ENCODE peak calls at places on chromosomes 12 and 14, in seven cellular contexts. One of them, this sample, is unnamed.

GRCh38 chr12:50411051-50411660 is 10.5 kb downstream of the LARP4 start:
- DNase-seq in astrocyte of the cerebellum: no peak
- DNase-seq in A549: no peak
- DNase-seq in lower lobe of right lung: peak; percentile 80
- DNase-seq in body of pancreas: no peak
- DNase-seq in fibroblast of pulmonary artery: peak; percentile 50
- DNase-seq in suprapubic skin: no peak
- DNase-seq in this sample: no peak

GRCh38 chr12:113241191-113242017 is 20.1 kb downstream of the TPCN1 start:
- DNase-seq in A549: no peak
- DNase-seq in fibroblast of pulmonary artery: peak; percentile 75
- DNase-seq in suprapubic skin: peak; percentile 62
- DNase-seq in astrocyte of the cerebellum: no peak
- DNase-seq in lower lobe of right lung: no peak
- DNase-seq in body of pancreas: peak; percentile 71
- DNase-seq in this sample: no peak

GRCh38 chr14:21505009-21505553 is 6.1 kb downstream of the METTL3 start:
- DNase-seq in astrocyte of the cerebellum: no peak
- DNase-seq in lower lobe of right lung: no peak
- DNase-seq in A549: no peak
- DNase-seq in body of pancreas: no peak
- DNase-seq in fibroblast of pulmonary artery: no peak
- DNase-seq in suprapubic skin: no peak
- DNase-seq in this sample: no peak

GRCh38 chr12:54368016-54368708 is 3.9 kb upstream of the GPR84 start:
- DNase-seq in body of pancreas: no peak
- DNase-seq in fibroblast of pulmonary artery: no peak
- DNase-seq in astrocyte of the cerebellum: no peak
- DNase-seq in suprapubic skin: no peak
- DNase-seq in A549: no peak
- DNase-seq in lower lobe of right lung: no peak
- DNase-seq in this sample: no peak

GRCh38 chr12:50234347-50234746 is 49.0 kb downstream of the LIMA1 start:
- DNase-seq in fibroblast of pulmonary artery: no peak
- DNase-seq in body of pancreas: no peak
- DNase-seq in A549: no peak
- DNase-seq in astrocyte of the cerebellum: no peak
- DNase-seq in suprapubic skin: no peak
- DNase-seq in lower lobe of right lung: no peak
- DNase-seq in this sample: no peak

GRCh38 chr12:32568241-32568640 is 110.9 kb upstream of the DNM1L start:
- DNase-seq in fibroblast of pulmonary artery: peak; percentile 88
- DNase-seq in suprapubic skin: no peak
- DNase-seq in lower lobe of right lung: no peak
- DNase-seq in astrocyte of the cerebellum: peak; percentile 76
- DNase-seq in A549: peak; percentile 15
- DNase-seq in body of pancreas: no peak
- DNase-seq in this sample: no peak

GRCh38 chr14:36014236-36014635 is 162.3 kb downstream of the PTCSC3 start:
- DNase-seq in body of pancreas: no peak
- DNase-seq in lower lobe of right lung: no peak
- DNase-seq in astrocyte of the cerebellum: no peak
- DNase-seq in fibroblast of pulmonary artery: no peak
- DNase-seq in suprapubic skin: no peak
- DNase-seq in A549: no peak
- DNase-seq in this sample: no peak

GRCh38 chr12:22014783-22015144 is 31.3 kb upstream of the CMAS start:
- DNase-seq in astrocyte of the cerebellum: no peak
- DNase-seq in suprapubic skin: no peak
- DNase-seq in A549: no peak
- DNase-seq in body of pancreas: no peak
- DNase-seq in lower lobe of right lung: no peak
- DNase-seq in fibroblast of pulmonary artery: peak; percentile 12
- DNase-seq in this sample: no peak

GRCh38 chr14:22547948-22548750 is 40.9 kb downstream of the DAD1 start:
- DNase-seq in fibroblast of pulmonary artery: no peak
- DNase-seq in astrocyte of the cerebellum: no peak
- DNase-seq in body of pancreas: no peak
- DNase-seq in lower lobe of right lung: no peak
- DNase-seq in suprapubic skin: no peak
- DNase-seq in A549: no peak
- DNase-seq in this sample: no peak

GRCh38 chr12:98532687-98533304 is 17.4 kb downstream of the TMPO start:
- DNase-seq in lower lobe of right lung: no peak
- DNase-seq in body of pancreas: no peak
- DNase-seq in fibroblast of pulmonary artery: peak; percentile 77
- DNase-seq in suprapubic skin: no peak
- DNase-seq in A549: peak; percentile 49
- DNase-seq in astrocyte of the cerebellum: peak; percentile 13
- DNase-seq in this sample: peak; percentile 63

GRCh38 chr12:122834921-122835692 is at the start of gene HIP1R:
- DNase-seq in A549: peak; percentile 50
- DNase-seq in lower lobe of right lung: peak; percentile 65
- DNase-seq in fibroblast of pulmonary artery: peak; percentile 12
- DNase-seq in suprapubic skin: peak; percentile 69
- DNase-seq in astrocyte of the cerebellum: no peak
- DNase-seq in body of pancreas: peak; percentile 51
- DNase-seq in this sample: peak; percentile 69

GRCh38 chr12:1680804-1681492 is 9.9 kb upstream of the ADIPOR2 start:
- DNase-seq in body of pancreas: no peak
- DNase-seq in lower lobe of right lung: no peak
- DNase-seq in fibroblast of pulmonary artery: peak; percentile 51
- DNase-seq in astrocyte of the cerebellum: no peak
- DNase-seq in A549: no peak
- DNase-seq in suprapubic skin: no peak
- DNase-seq in this sample: no peak

GRCh38 chr12:40446385-40446784 is 221.6 kb downstream of the LRRK2 start:
- DNase-seq in A549: peak; percentile 32
- DNase-seq in suprapubic skin: no peak
- DNase-seq in astrocyte of the cerebellum: no peak
- DNase-seq in fibroblast of pulmonary artery: peak; percentile 7
- DNase-seq in body of pancreas: no peak
- DNase-seq in lower lobe of right lung: no peak
- DNase-seq in this sample: peak; percentile 47

GRCh38 chr12:72790273-72790672 is 518.1 kb downstream of the TRHDE start:
- DNase-seq in lower lobe of right lung: no peak
- DNase-seq in body of pancreas: no peak
- DNase-seq in A549: no peak
- DNase-seq in suprapubic skin: no peak
- DNase-seq in fibroblast of pulmonary artery: no peak
- DNase-seq in astrocyte of the cerebellum: no peak
- DNase-seq in this sample: no peak

GRCh38 chr12:118059645-118060275 is 1.2 kb downstream of the WSB2 start:
- DNase-seq in suprapubic skin: no peak
- DNase-seq in lower lobe of right lung: no peak
- DNase-seq in A549: no peak
- DNase-seq in body of pancreas: no peak
- DNase-seq in fibroblast of pulmonary artery: peak; percentile 25
- DNase-seq in astrocyte of the cerebellum: no peak
- DNase-seq in this sample: no peak

GRCh38 chr12:93376436-93377251 is 1.1 kb upstream of the NUDT4 start:
- DNase-seq in A549: no peak
- DNase-seq in body of pancreas: peak; percentile 19
- DNase-seq in suprapubic skin: no peak
- DNase-seq in lower lobe of right lung: peak; percentile 65
- DNase-seq in fibroblast of pulmonary artery: peak; percentile 48
- DNase-seq in astrocyte of the cerebellum: no peak
- DNase-seq in this sample: no peak

GRCh38 chr14:91339076-91339475 is 78.5 kb downstream of the CCDC88C start:
- DNase-seq in body of pancreas: no peak
- DNase-seq in A549: no peak
- DNase-seq in fibroblast of pulmonary artery: no peak
- DNase-seq in lower lobe of right lung: no peak
- DNase-seq in suprapubic skin: no peak
- DNase-seq in astrocyte of the cerebellum: no peak
- DNase-seq in this sample: no peak

GRCh38 chr14:23055621-23056256 is 1.6 kb downstream of the CDH24 start:
- DNase-seq in body of pancreas: peak; percentile 54
- DNase-seq in A549: no peak
- DNase-seq in astrocyte of the cerebellum: no peak
- DNase-seq in lower lobe of right lung: no peak
- DNase-seq in fibroblast of pulmonary artery: no peak
- DNase-seq in suprapubic skin: no peak
- DNase-seq in this sample: no peak

GRCh38 chr12:113852273-113852672 is 113.9 kb downstream of the RBM19 start:
- DNase-seq in fibroblast of pulmonary artery: no peak
- DNase-seq in lower lobe of right lung: no peak
- DNase-seq in suprapubic skin: no peak
- DNase-seq in A549: no peak
- DNase-seq in astrocyte of the cerebellum: no peak
- DNase-seq in body of pancreas: no peak
- DNase-seq in this sample: no peak

GRCh38 chr12:131832393-131833231 is 4.4 kb downstream of the MMP17 start:
- DNase-seq in astrocyte of the cerebellum: no peak
- DNase-seq in body of pancreas: no peak
- DNase-seq in A549: peak; percentile 84
- DNase-seq in fibroblast of pulmonary artery: peak; percentile 66
- DNase-seq in suprapubic skin: peak; percentile 85
- DNase-seq in lower lobe of right lung: peak; percentile 51
- DNase-seq in this sample: no peak

GRCh38 chr12:54337280-54337842 is 12.4 kb downstream of the COPZ1 start:
- DNase-seq in body of pancreas: no peak
- DNase-seq in astrocyte of the cerebellum: no peak
- DNase-seq in suprapubic skin: no peak
- DNase-seq in A549: no peak
- DNase-seq in fibroblast of pulmonary artery: no peak
- DNase-seq in lower lobe of right lung: no peak
- DNase-seq in this sample: no peak

GRCh38 chr14:74290415-74290814 is 12.3 kb downstream of the ABCD4 start:
- DNase-seq in lower lobe of right lung: no peak
- DNase-seq in suprapubic skin: no peak
- DNase-seq in body of pancreas: no peak
- DNase-seq in A549: peak; percentile 22
- DNase-seq in fibroblast of pulmonary artery: peak; percentile 36
- DNase-seq in astrocyte of the cerebellum: no peak
- DNase-seq in this sample: peak; percentile 50

GRCh38 chr14:34190746-34191145 is 239.9 kb upstream of the EGLN3 start:
- DNase-seq in A549: no peak
- DNase-seq in suprapubic skin: no peak
- DNase-seq in lower lobe of right lung: no peak
- DNase-seq in astrocyte of the cerebellum: no peak
- DNase-seq in body of pancreas: no peak
- DNase-seq in fibroblast of pulmonary artery: no peak
- DNase-seq in this sample: no peak

GRCh38 chr12:20555015-20555414 is 140.1 kb upstream of the SLCO1C1 start:
- DNase-seq in A549: no peak
- DNase-seq in lower lobe of right lung: no peak
- DNase-seq in astrocyte of the cerebellum: no peak
- DNase-seq in body of pancreas: no peak
- DNase-seq in suprapubic skin: no peak
- DNase-seq in fibroblast of pulmonary artery: no peak
- DNase-seq in this sample: no peak

GRCh38 chr12:20547788-20548575 is 147.2 kb upstream of the SLCO1C1 start:
- DNase-seq in lower lobe of right lung: no peak
- DNase-seq in body of pancreas: no peak
- DNase-seq in astrocyte of the cerebellum: peak; percentile 53
- DNase-seq in fibroblast of pulmonary artery: peak; percentile 65
- DNase-seq in A549: no peak
- DNase-seq in suprapubic skin: no peak
- DNase-seq in this sample: no peak

GRCh38 chr12:20548592-20548991 is 146.5 kb upstream of the SLCO1C1 start:
- DNase-seq in body of pancreas: no peak
- DNase-seq in fibroblast of pulmonary artery: no peak
- DNase-seq in astrocyte of the cerebellum: no peak
- DNase-seq in A549: no peak
- DNase-seq in suprapubic skin: no peak
- DNase-seq in lower lobe of right lung: no peak
- DNase-seq in this sample: no peak

GRCh38 chr12:20546267-20546666 is 148.9 kb upstream of the SLCO1C1 start:
- DNase-seq in fibroblast of pulmonary artery: no peak
- DNase-seq in body of pancreas: no peak
- DNase-seq in astrocyte of the cerebellum: no peak
- DNase-seq in suprapubic skin: no peak
- DNase-seq in lower lobe of right lung: no peak
- DNase-seq in A549: no peak
- DNase-seq in this sample: no peak

GRCh38 chr12:20549115-20549719 is 145.9 kb upstream of the SLCO1C1 start:
- DNase-seq in astrocyte of the cerebellum: peak; percentile 8
- DNase-seq in fibroblast of pulmonary artery: peak; percentile 74
- DNase-seq in lower lobe of right lung: no peak
- DNase-seq in suprapubic skin: no peak
- DNase-seq in A549: peak; percentile 30
- DNase-seq in body of pancreas: no peak
- DNase-seq in this sample: no peak
- TF ChIP-seq CTCF in astrocyte of the cerebellum: peak; percentile 72
- TF ChIP-seq CTCF in fibroblast of pulmonary artery: peak; percentile 84
- TF ChIP-seq CTCF in lower lobe of right lung: peak; percentile 42
- TF ChIP-seq CTCF in suprapubic skin: peak; percentile 19
- TF ChIP-seq CTCF in A549: peak; percentile 70
- TF ChIP-seq CTCF in body of pancreas: no peak
- TF ChIP-seq CTCF in this sample: peak; percentile 69

GRCh38 chr14:70660967-70661871 is 19.5 kb downstream of the TTC9 start:
- DNase-seq in lower lobe of right lung: no peak
- DNase-seq in body of pancreas: peak; percentile 35
- DNase-seq in fibroblast of pulmonary artery: no peak
- DNase-seq in A549: no peak
- DNase-seq in suprapubic skin: no peak
- DNase-seq in astrocyte of the cerebellum: no peak
- DNase-seq in this sample: peak; percentile 82
- TF ChIP-seq CTCF in lower lobe of right lung: no peak
- TF ChIP-seq CTCF in body of pancreas: no peak
- TF ChIP-seq CTCF in fibroblast of pulmonary artery: no peak
- TF ChIP-seq CTCF in A549: no peak
- TF ChIP-seq CTCF in suprapubic skin: no peak
- TF ChIP-seq CTCF in astrocyte of the cerebellum: no peak
- TF ChIP-seq CTCF in this sample: peak; percentile 78

DNA sequence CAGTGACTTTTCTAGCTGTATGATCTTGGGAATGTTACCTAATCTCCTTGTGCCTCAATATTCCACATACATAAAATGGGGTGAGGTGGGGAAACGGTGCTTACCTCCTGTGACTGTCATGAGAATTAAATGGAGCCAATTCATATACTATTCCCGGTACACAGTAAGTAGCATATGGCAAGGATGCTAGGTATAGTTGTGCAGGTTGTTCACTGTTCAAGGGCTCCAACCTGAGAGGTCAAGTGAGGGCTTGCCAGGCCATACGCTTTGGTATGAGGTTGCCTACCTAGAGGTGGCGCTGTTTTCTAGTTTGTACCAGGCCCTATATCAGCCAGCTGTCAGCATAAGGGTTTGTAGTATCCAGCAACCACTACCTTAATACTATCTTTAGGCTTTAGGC is 3.6 kb upstream of the BATF start:
- DNase-seq in suprapubic skin: no peak
- DNase-seq in astrocyte of the cerebellum: no peak
- DNase-seq in body of pancreas: no peak
- DNase-seq in fibroblast of pulmonary artery: peak; percentile 35
- DNase-seq in lower lobe of right lung: no peak
- DNase-seq in A549: no peak
- DNase-seq in this sample: peak; percentile 54
- TF ChIP-seq CTCF in suprapubic skin: no peak
- TF ChIP-seq CTCF in astrocyte of the cerebellum: no peak
- TF ChIP-seq CTCF in body of pancreas: no peak
- TF ChIP-seq CTCF in fibroblast of pulmonary artery: peak; percentile 41
- TF ChIP-seq CTCF in lower lobe of right lung: peak; percentile 40
- TF ChIP-seq CTCF in A549: peak; percentile 31
- TF ChIP-seq CTCF in this sample: peak; percentile 77

DNA sequence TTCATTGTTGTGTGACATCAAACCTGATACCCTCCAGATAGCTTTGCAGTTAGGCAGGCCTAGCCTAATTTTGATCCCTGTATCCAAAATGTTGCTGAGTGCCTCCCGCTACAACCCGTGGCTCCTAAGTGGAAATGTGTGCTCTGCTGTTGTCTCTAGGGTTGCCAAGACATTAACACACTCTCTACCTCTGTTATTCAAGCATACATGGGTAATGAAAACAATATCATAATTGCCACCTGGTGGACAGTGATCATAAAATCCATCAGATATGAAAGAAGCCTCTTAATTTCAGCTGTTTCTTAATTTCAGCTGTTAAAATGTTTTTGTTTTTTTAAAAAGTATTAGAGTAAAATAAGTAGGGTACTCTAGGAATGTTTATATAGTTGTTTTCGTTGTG is 93.5 kb downstream of the PLEKHA5 start:
- DNase-seq in body of pancreas: no peak
- DNase-seq in fibroblast of pulmonary artery: peak; percentile 45
- DNase-seq in A549: peak; percentile 41
- DNase-seq in suprapubic skin: no peak
- DNase-seq in astrocyte of the cerebellum: no peak
- DNase-seq in lower lobe of right lung: no peak
- DNase-seq in this sample: peak; percentile 3
- TF ChIP-seq CTCF in body of pancreas: no peak
- TF ChIP-seq CTCF in fibroblast of pulmonary artery: peak; percentile 28
- TF ChIP-seq CTCF in A549: peak; percentile 48
- TF ChIP-seq CTCF in suprapubic skin: no peak
- TF ChIP-seq CTCF in astrocyte of the cerebellum: peak; percentile 19
- TF ChIP-seq CTCF in lower lobe of right lung: no peak
- TF ChIP-seq CTCF in this sample: peak; percentile 59

This sample was measured in OCI-LY7.